ENCODE peak calls at places on chromosome 21, in ten cellular contexts. H is prostate gland; D is thoracic aorta; S is uterus; V is heart right ventricle; N is CD4-positive, alpha-beta memory T cell; U is RWPE2; A is PC-3; F is body of pancreas; K is GM23248. P is an unnamed sample. For H3K9me3 and H3K4me1, the result is how much of the 10 kb centered on the place peaks cover.

GRCh38 chr21:36450511-36450910 is 29.4 kb downstream of the CLDN14 start:
- DNase-seq in A (peak), N (no peak), K (peak), U (no peak), V (no peak), D (no peak), S (no peak), H (no peak), F (no peak), P (no peak)

GRCh38 chr21:36804867-36805611 is 106.1 kb downstream of the SIM2 start:
- DNase-seq in H (no peak), S (no peak), A (no peak), V (no peak), K (no peak), N (no peak), U (no peak), D (no peak), F (no peak), P (no peak)

GRCh38 chr21:24895885-24896734 is 711.2 kb downstream of the MRPL39 start:
- DNase-seq in U (no peak), V (no peak), N (no peak), H (peak), S (no peak), F (peak), K (peak), A (peak), D (no peak), P (peak)

GRCh38 chr21:16007933-16008332 is 278.2 kb downstream of the USP25 start:
- DNase-seq in K (no peak), A (no peak), D (no peak), H (no peak), F (no peak), V (no peak), S (no peak), U (no peak), N (no peak), P (no peak)

GRCh38 chr21:40386301-40386911 is 460.6 kb downstream of the DSCAM start:
- DNase-seq in N (no peak), V (peak), K (peak), F (peak), U (peak), A (peak), H (peak), S (no peak), D (no peak), P (peak)

GRCh38 chr21:29656504-29657227 is 283.1 kb downstream of the GRIK1 start:
- DNase-seq in U (no peak), D (no peak), N (no peak), F (no peak), K (peak), H (no peak), S (no peak), A (peak), V (no peak), P (no peak)

GRCh38 chr21:29190920-29191319 is 60.5 kb downstream of the MAP3K7CL start:
- DNase-seq in V (no peak), K (peak), D (no peak), N (no peak), S (no peak), F (no peak), U (no peak), H (no peak), A (no peak), P (no peak)

GRCh38 chr21:46182548-46183336 is 1.5 kb downstream of the SPATC1L start:
- DNase-seq in V (no peak), F (no peak), U (peak), D (no peak), S (no peak), N (no peak), A (no peak), K (peak), H (no peak), P (no peak)

GRCh38 chr21:42112223-42112622 is 41.1 kb downstream of the UMODL1 start:
- DNase-seq in U (no peak), N (no peak), S (no peak), A (no peak), K (no peak), D (no peak), H (no peak), F (no peak), V (no peak), P (no peak)

GRCh38 chr21:42191064-42191463 is 27.9 kb upstream of the ABCG1 start:
- DNase-seq in N (no peak), V (no peak), A (no peak), K (no peak), S (no peak), U (no peak), D (no peak), F (no peak), H (no peak), P (no peak)

GRCh38 chr21:17050646-17051045 is 462.2 kb upstream of the CXADR start:
- DNase-seq in H (no peak), F (no peak), K (peak), N (no peak), S (no peak), U (no peak), A (no peak), V (no peak), D (no peak), P (no peak)

GRCh38 chr21:17442174-17442573 is 70.7 kb upstream of the CXADR start:
- DNase-seq in H (no peak), F (no peak), S (no peak), U (no peak), K (no peak), V (no peak), D (no peak), N (no peak), A (no peak), P (no peak)

GRCh38 chr21:42652527-42653491 is 612 bp upstream of the PDE9A start:
- DNase-seq in S (peak), U (peak), F (peak), D (no peak), N (no peak), V (peak), A (peak), K (peak), H (peak), P (peak)

GRCh38 chr21:46152939-46153258 is 2.5 kb downstream of the FTCD start:
- DNase-seq in K (no peak), U (peak), H (no peak), A (no peak), D (peak), N (no peak), F (peak), V (no peak), S (no peak), P (no peak)

GRCh38 chr21:42841156-42841915 is 38.0 kb downstream of the WDR4 start:
- DNase-seq in S (peak), H (no peak), V (no peak), N (no peak), F (no peak), D (no peak), U (peak), K (no peak), A (no peak), P (no peak)

GRCh38 chr21:42480736-42481135 is 15.3 kb downstream of the RSPH1 start:
- DNase-seq in H (no peak), D (no peak), V (no peak), F (no peak), N (no peak), S (no peak), K (no peak), U (no peak), A (no peak), P (no peak)

GRCh38 chr21:17370263-17370662 is 142.6 kb upstream of the CXADR start:
- DNase-seq in U (no peak), H (peak), F (peak), A (peak), K (no peak), V (no peak), N (no peak), S (no peak), D (no peak), P (peak)

GRCh38 chr21:36134820-36135390 is at the start of gene CBR3:
- DNase-seq in V (peak), U (no peak), F (peak), D (no peak), K (peak), H (peak), S (peak), A (peak), N (peak), P (peak)

GRCh38 chr21:42973991-42974831 is at the start of gene PKNOX1:
- DNase-seq in H (peak), V (peak), N (peak), F (peak), A (peak), K (peak), S (peak), U (peak), D (peak), P (peak)

GRCh38 chr21:46621457-46622182 is 13.9 kb upstream of the PRMT2 start:
- DNase-seq in S (no peak), F (no peak), H (no peak), V (no peak), U (no peak), A (no peak), K (no peak), D (no peak), N (peak), P (no peak)

GRCh38 chr21:18155508-18156193 is 89.0 kb upstream of the CHODL start:
- DNase-seq in U (no peak), S (no peak), N (no peak), A (peak), K (no peak), V (no peak), F (no peak), D (no peak), H (no peak), P (no peak)

GRCh38 chr21:29351691-29352090 is 53.0 kb downstream of the BACH1 start:
- DNase-seq in U (no peak), D (no peak), N (no peak), F (peak), K (peak), V (no peak), H (no peak), A (no peak), S (no peak), P (no peak)

GRCh38 chr21:16323586-16323985 is 593.8 kb downstream of the USP25 start:
- DNase-seq in S (no peak), V (no peak), K (peak), F (no peak), H (no peak), U (no peak), D (no peak), N (no peak), A (no peak), P (no peak)

GRCh38 chr21:36763305-36763704 is 64.4 kb downstream of the SIM2 start:
- DNase-seq in V (no peak), N (no peak), F (no peak), H (no peak), U (no peak), D (no peak), K (no peak), A (no peak), S (no peak), P (no peak)

GRCh38 chr21:41830764-41831452 is 48.2 kb downstream of the PRDM15 start:
- DNase-seq in H (no peak), K (no peak), U (peak), A (no peak), F (no peak), N (no peak), V (no peak), D (no peak), S (no peak), P (no peak)

GRCh38 chr21:31732538-31732864 is 583 bp upstream of the SCAF4 start:
- DNase-seq in D (no peak), A (no peak), U (no peak), N (no peak), K (no peak), V (no peak), H (no peak), S (no peak), F (no peak), P (no peak)

GRCh38 chr21:31195334-31196015 is 148.6 kb downstream of the TIAM1 start:
- DNase-seq in A (no peak), H (no peak), U (no peak), K (no peak), D (no peak), F (no peak), N (no peak), V (no peak), S (no peak), P (no peak)

GRCh38 chr21:24829397-24829796 is 777.9 kb downstream of the MRPL39 start:
- DNase-seq in N (no peak), U (no peak), K (no peak), V (no peak), A (no peak), F (no peak), H (no peak), D (no peak), S (no peak), P (no peak)

GRCh38 chr21:17785403-17785788 is 33.8 kb downstream of the C21orf91 start:
- DNase-seq in D (no peak), S (no peak), H (no peak), F (no peak), A (no peak), V (no peak), N (no peak), K (no peak), U (no peak), P (no peak)

GRCh38 chr21:28742527-28742926 is 250.2 kb downstream of the LTN1 start:
- DNase-seq in A (peak), K (peak), S (no peak), U (no peak), D (no peak), N (no peak), H (no peak), V (no peak), F (no peak), P (no peak)

GRCh38 chr21:41074607-41075184 is 93.3 kb upstream of the BACE2 start:
- DNase-seq in S (no peak), H (no peak), D (no peak), K (no peak), V (no peak), A (no peak), F (no peak), N (no peak), U (no peak), P (no peak)

GRCh38 chr21:15560383-15561056 is 169.3 kb upstream of the USP25 start:
- DNase-seq in F (no peak), U (no peak), N (no peak), A (no peak), K (peak), S (no peak), H (no peak), D (no peak), V (no peak), P (no peak)

GRCh38 chr21:16755061-16755460 is 757.8 kb upstream of the CXADR start:
- DNase-seq in N (no peak), F (no peak), D (no peak), A (no peak), U (no peak), V (no peak), S (no peak), H (no peak), K (no peak), P (no peak)

GRCh38 chr21:37072239-37072987 is 458 bp downstream of the PIGP start:
- DNase-seq in S (no peak), K (peak), D (peak), F (peak), A (peak), U (peak), H (peak), N (no peak), V (peak), P (peak)

GRCh38 chr21:42066521-42066920 is 4.6 kb upstream of the UMODL1 start:
- DNase-seq in F (no peak), V (no peak), H (no peak), S (no peak), K (no peak), U (no peak), A (no peak), D (no peak), N (no peak), P (no peak)

GRCh38 chr21:42830456-42831455 is 48.6 kb downstream of the WDR4 start:
- DNase-seq in H (no peak), D (no peak), A (peak), U (no peak), N (no peak), K (no peak), V (no peak), S (peak), F (no peak), P (peak)

GRCh38 chr21:40053007-40053406 is 185.8 kb downstream of the PCP4 start:
- DNase-seq in A (no peak), S (peak), D (peak), U (no peak), N (no peak), V (peak), H (peak), F (no peak), K (no peak), P (no peak)

GRCh38 chr21:31473685-31474345 is 129.8 kb upstream of the TIAM1 start:
- DNase-seq in K (peak), F (no peak), U (no peak), S (no peak), V (no peak), D (no peak), N (no peak), H (no peak), A (peak), P (no peak)

GRCh38 chr21:42833439-42833815 is 45.9 kb downstream of the WDR4 start:
- DNase-seq in U (peak), H (no peak), V (peak), D (no peak), A (peak), F (peak), S (no peak), N (peak), K (no peak), P (peak)

DNA sequence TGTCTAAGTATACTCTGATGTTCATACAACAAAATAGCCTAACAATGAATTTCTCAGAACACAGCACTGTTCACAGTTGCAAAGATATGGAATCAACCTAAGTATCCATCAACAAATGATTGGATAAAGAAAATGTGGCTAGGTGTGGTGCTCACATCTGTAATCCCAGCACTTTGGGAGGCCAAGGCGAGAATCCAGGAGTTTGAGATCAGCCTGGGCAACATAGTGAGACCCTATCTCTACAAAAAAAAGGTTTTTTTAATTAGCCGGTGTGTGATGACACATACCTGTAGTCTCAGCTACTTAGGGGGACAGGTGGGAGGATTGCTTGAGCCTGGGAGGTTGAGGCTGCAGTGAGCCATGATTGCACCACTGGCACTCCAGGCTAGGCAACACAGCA is 10.7 kb downstream of the IFNAR2 start:
- DNase-seq in K (no peak), S (no peak), V (no peak), D (no peak), A (no peak), H (no peak), N (no peak), U (no peak), F (no peak), P (no peak)
- H3K9me3 ChIP-seq in K (under half), S (under half), V (under half), D (under half), A (under half), H (under half), N (under half), U (under half), F (under half), P (under half)

GRCh38 chr21:34947122-34947534 is 102.0 kb downstream of the RUNX1 start:
- DNase-seq in A (no peak), K (no peak), S (no peak), U (no peak), N (no peak), V (no peak), F (no peak), H (no peak), D (no peak), P (no peak)
- H3K4me1 ChIP-seq in A (under half), K (under half), S (under half), U (under half), N (half or more), V (under half), F (under half), H (under half), D (under half), P (under half)

GRCh38 chr21:32734214-32734613 is 6.4 kb upstream of the SYNJ1 start:
- DNase-seq in A (no peak), N (no peak), S (no peak), K (no peak), D (no peak), V (no peak), F (no peak), H (no peak), U (no peak), P (no peak)

GRCh38 chr21:32733356-32733755 is 5.5 kb upstream of the SYNJ1 start:
- DNase-seq in F (no peak), U (no peak), S (no peak), A (no peak), V (no peak), H (no peak), N (no peak), K (no peak), D (no peak), P (no peak)

GRCh38 chr21:32739946-32740345 is 12.1 kb upstream of the SYNJ1 start:
- DNase-seq in F (no peak), A (no peak), S (no peak), K (no peak), H (no peak), D (no peak), N (no peak), V (no peak), U (no peak), P (no peak)

GRCh38 chr21:32732544-32732943 is 4.7 kb upstream of the SYNJ1 start:
- DNase-seq in D (no peak), K (no peak), A (peak), N (no peak), S (no peak), H (no peak), V (no peak), F (no peak), U (no peak), P (no peak)

GRCh38 chr21:32735524-32735923 is 7.7 kb upstream of the SYNJ1 start:
- DNase-seq in V (no peak), K (no peak), F (no peak), U (no peak), A (no peak), S (no peak), D (no peak), H (no peak), N (no peak), P (no peak)
- H3K27ac ChIP-seq in V (no peak), K (no peak), F (no peak), U (no peak), A (no peak), S (no peak), D (no peak), H (no peak), N (no peak), P (no peak)

GRCh38 chr21:25956993-25957714 is 213.4 kb downstream of the APP start:
- DNase-seq in D (no peak), N (no peak), H (no peak), A (peak), K (peak), U (no peak), S (no peak), V (no peak), F (no peak), P (no peak)
- H3K9me3 ChIP-seq in D (under half), N (under half), H (under half), A (under half), K (under half), U (under half), S (under half), V (under half), F (under half), P (under half)

GRCh38 chr21:34936299-34936698 is 112.8 kb downstream of the RUNX1 start:
- DNase-seq in S (no peak), D (no peak), H (no peak), F (no peak), V (no peak), U (no peak), K (no peak), A (no peak), N (peak), P (no peak)
- H3K4me1 ChIP-seq in S (under half), D (under half), H (under half), F (under half), V (under half), U (under half), K (half or more), A (under half), N (half or more), P (under half)

DNA sequence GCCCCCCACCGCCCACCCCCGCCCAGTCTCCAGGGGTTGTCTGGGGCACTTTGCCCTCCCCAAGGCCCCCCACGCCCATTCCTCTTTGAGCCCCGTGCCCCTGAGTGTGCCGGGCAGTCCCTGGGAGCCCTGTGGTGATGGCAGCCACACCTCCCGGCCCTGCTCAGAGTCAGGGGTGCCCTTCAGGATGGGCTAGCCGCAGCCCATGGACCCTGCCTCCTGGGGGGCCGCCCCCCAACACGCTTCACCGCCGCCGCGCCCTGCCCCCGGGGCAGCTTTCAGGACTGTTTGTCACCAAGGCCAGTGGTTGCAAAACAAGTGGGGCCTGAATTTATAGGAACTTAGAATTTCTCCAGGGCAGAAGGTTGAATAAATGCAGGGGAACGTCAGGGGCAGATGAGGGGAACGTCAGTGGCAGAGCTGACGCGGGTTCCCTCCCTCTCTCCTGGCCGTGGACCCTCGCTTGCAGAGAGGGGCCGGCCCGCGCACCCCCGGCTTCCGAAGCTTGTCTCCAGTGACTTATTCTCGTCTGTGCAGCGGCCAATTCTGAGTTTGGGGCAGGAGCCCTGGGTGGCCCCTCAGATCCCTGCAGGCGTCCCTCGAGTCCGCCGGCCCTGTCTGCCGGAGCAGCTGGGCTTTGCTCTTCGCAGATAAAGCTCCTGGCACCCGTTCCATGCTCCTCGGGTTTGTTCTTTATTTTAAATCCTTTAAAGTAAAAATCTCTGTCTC is 41.2 kb upstream of the ADARB1 start:
- DNase-seq in F (no peak), S (peak), K (no peak), D (no peak), U (no peak), N (no peak), V (no peak), H (no peak), A (no peak), P (no peak)
- H3K27ac ChIP-seq in F (no peak), S (peak), K (no peak), D (peak), U (no peak), N (no peak), V (peak), H (peak), A (no peak), P (peak)

GRCh38 chr21:26945916-26946315 is 21.0 kb downstream of the ADAMTS5 start:
- DNase-seq in D (no peak), H (no peak), F (peak), U (no peak), N (no peak), V (peak), S (no peak), K (peak), A (no peak), P (no peak)
- H3K9me3 ChIP-seq in D (under half), H (under half), F (under half), U (under half), N (under half), V (under half), S (under half), K (under half), A (under half), P (under half)